ENCODE peak calls at places on chromosomes 13 and 19, in four cellular contexts. One of them, this sample, is unnamed.

GRCh38 chr13:52665325-52665724 is 12.7 kb downstream of the SUGT1 start:
- DNase-seq in HepG2: peak; percentile 15
- DNase-seq in H1: no peak
- DNase-seq in A549: peak; percentile 10
- DNase-seq in this sample: no peak

GRCh38 chr13:23701191-23701590 is 131.0 kb downstream of the TNFRSF19 start:
- DNase-seq in HepG2: no peak
- DNase-seq in H1: no peak
- DNase-seq in A549: no peak
- DNase-seq in this sample: no peak

GRCh38 chr13:95234242-95234641 is 67.0 kb downstream of the ABCC4 start:
- DNase-seq in HepG2: no peak
- DNase-seq in H1: no peak
- DNase-seq in A549: no peak
- DNase-seq in this sample: no peak

GRCh38 chr19:6186435-6186834 is 51.0 kb downstream of the ACSBG2 start:
- DNase-seq in HepG2: no peak
- DNase-seq in H1: no peak
- DNase-seq in A549: no peak
- DNase-seq in this sample: no peak

GRCh38 chr19:10565028-10565566 is 713 bp downstream of the KRI1 start:
- DNase-seq in HepG2: no peak
- DNase-seq in H1: no peak
- DNase-seq in A549: peak; percentile 44
- DNase-seq in this sample: peak; percentile 75

GRCh38 chr19:46009530-46010510 is 13.0 kb downstream of the PGLYRP1 start:
- DNase-seq in HepG2: peak; percentile 28
- DNase-seq in H1: no peak
- DNase-seq in A549: peak; percentile 81
- DNase-seq in this sample: peak; percentile 79

GRCh38 chr13:48749699-48750473 is 96.2 kb downstream of the CYSLTR2 start:
- DNase-seq in HepG2: peak; percentile 76
- DNase-seq in H1: peak; percentile 46
- DNase-seq in A549: peak; percentile 90
- DNase-seq in this sample: peak; percentile 31

GRCh38 chr13:41244555-41244954 is 18.8 kb downstream of the MTRF1 start:
- DNase-seq in HepG2: no peak
- DNase-seq in H1: no peak
- DNase-seq in A549: no peak
- DNase-seq in this sample: no peak

GRCh38 chr19:47253467-47253881 is 2.9 kb upstream of the CCDC9 start:
- DNase-seq in HepG2: peak; percentile 60
- DNase-seq in H1: no peak
- DNase-seq in A549: peak; percentile 68
- DNase-seq in this sample: no peak

GRCh38 chr19:49672131-49672919 is 4.7 kb upstream of the PRMT1 start:
- DNase-seq in HepG2: peak; percentile 92
- DNase-seq in H1: peak; percentile 74
- DNase-seq in A549: peak; percentile 87
- DNase-seq in this sample: peak; percentile 91

GRCh38 chr19:5124111-5124855 is 155.4 kb downstream of the KDM4B start:
- DNase-seq in HepG2: no peak
- DNase-seq in H1: no peak
- DNase-seq in A549: no peak
- DNase-seq in this sample: no peak

GRCh38 chr19:36225219-36225892 is 10.4 kb downstream of the ZNF146 start:
- DNase-seq in HepG2: no peak
- DNase-seq in H1: no peak
- DNase-seq in A549: no peak
- DNase-seq in this sample: no peak

GRCh38 chr13:107251321-107251720 is 683.4 kb upstream of the ARGLU1 start:
- DNase-seq in HepG2: no peak
- DNase-seq in H1: no peak
- DNase-seq in A549: no peak
- DNase-seq in this sample: no peak

GRCh38 chr19:30001794-30002193 is 59.8 kb downstream of the URI1 start:
- DNase-seq in HepG2: peak; percentile 3
- DNase-seq in H1: no peak
- DNase-seq in A549: peak; percentile 25
- DNase-seq in this sample: no peak

GRCh38 chr19:41998246-41999020 is 4.4 kb upstream of the ATP1A3 start:
- DNase-seq in HepG2: peak; percentile 17
- DNase-seq in H1: no peak
- DNase-seq in A549: peak; percentile 74
- DNase-seq in this sample: peak; percentile 77

GRCh38 chr19:35430382-35431146 is 17.5 kb upstream of the FFAR2 start:
- DNase-seq in HepG2: no peak
- DNase-seq in H1: no peak
- DNase-seq in A549: no peak
- DNase-seq in this sample: no peak

GRCh38 chr19:46493236-46494114 is 2.2 kb downstream of the PNMA8B start:
- DNase-seq in HepG2: no peak
- DNase-seq in H1: no peak
- DNase-seq in A549: no peak
- DNase-seq in this sample: no peak

GRCh38 chr19:17977488-17977887 is 10.6 kb downstream of the KCNN1 start:
- DNase-seq in HepG2: no peak
- DNase-seq in H1: no peak
- DNase-seq in A549: no peak
- DNase-seq in this sample: no peak

GRCh38 chr13:94261163-94261562 is 218.3 kb downstream of the DCT start:
- DNase-seq in HepG2: no peak
- DNase-seq in H1: no peak
- DNase-seq in A549: no peak
- DNase-seq in this sample: no peak

GRCh38 chr19:3798137-3798536 is 12.0 kb upstream of the MATK start:
- DNase-seq in HepG2: no peak
- DNase-seq in H1: no peak
- DNase-seq in A549: no peak
- DNase-seq in this sample: no peak

GRCh38 chr13:25171517-25172302 is at the start of gene AMER2:
- DNase-seq in HepG2: no peak
- DNase-seq in H1: no peak
- DNase-seq in A549: no peak
- DNase-seq in this sample: no peak

GRCh38 chr19:2624537-2625091 is 77.9 kb downstream of the GNG7 start:
- DNase-seq in HepG2: peak; percentile 48
- DNase-seq in H1: no peak
- DNase-seq in A549: no peak
- DNase-seq in this sample: no peak

GRCh38 chr13:45925151-45925550 is 73.6 kb upstream of the SIAH3 start:
- DNase-seq in HepG2: no peak
- DNase-seq in H1: no peak
- DNase-seq in A549: no peak
- DNase-seq in this sample: peak; percentile 13

DNA sequence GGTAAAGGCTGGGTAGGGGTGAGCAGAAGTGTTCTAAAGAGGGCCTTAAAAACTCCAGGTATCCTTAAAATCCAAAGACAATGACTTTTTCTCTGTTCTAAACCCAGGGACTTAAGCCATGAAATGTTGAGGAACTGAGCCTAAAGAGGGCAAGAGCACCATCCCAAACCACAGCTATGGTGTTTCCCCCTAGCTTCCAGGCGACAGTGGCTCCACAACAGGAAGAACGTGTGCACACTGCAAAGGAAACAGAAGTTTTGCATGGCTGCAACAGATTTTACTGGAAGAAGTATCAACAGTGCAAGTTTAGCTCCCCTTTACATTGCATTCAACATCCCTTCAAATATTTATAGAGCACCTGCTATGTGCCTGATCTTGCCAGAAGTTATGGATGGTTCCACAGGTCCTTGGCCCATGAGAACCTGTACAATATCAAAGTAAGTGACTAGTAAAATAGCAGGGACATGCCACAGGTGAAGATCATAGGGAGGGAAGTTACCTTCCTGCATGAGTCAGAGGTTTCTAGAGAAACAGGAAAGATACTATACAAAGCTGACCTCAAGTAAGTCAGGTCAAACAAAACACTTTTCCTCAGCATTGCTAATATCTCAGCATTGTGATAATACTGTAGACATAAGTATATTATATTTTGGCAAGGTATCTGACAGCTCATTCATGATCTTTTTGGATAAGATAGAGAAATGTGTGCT is 8.4 kb upstream of the KCTD12 start:
- DNase-seq in HepG2: no peak
- DNase-seq in H1: no peak
- DNase-seq in A549: no peak
- DNase-seq in this sample: no peak
- TF ChIP-seq PHF8 in HepG2: no peak
- TF ChIP-seq PHF8 in H1: no peak
- TF ChIP-seq PHF8 in A549: no peak
- TF ChIP-seq PHF8 in this sample: no peak

GRCh38 chr13:26987614-26988013 is 184.0 kb downstream of the USP12 start:
- DNase-seq in HepG2: no peak
- DNase-seq in H1: no peak
- DNase-seq in A549: no peak
- DNase-seq in this sample: no peak
- TF ChIP-seq KDM1A in HepG2: no peak
- TF ChIP-seq KDM1A in H1: no peak
- TF ChIP-seq KDM1A in A549: no peak
- TF ChIP-seq KDM1A in this sample: no peak

DNA sequence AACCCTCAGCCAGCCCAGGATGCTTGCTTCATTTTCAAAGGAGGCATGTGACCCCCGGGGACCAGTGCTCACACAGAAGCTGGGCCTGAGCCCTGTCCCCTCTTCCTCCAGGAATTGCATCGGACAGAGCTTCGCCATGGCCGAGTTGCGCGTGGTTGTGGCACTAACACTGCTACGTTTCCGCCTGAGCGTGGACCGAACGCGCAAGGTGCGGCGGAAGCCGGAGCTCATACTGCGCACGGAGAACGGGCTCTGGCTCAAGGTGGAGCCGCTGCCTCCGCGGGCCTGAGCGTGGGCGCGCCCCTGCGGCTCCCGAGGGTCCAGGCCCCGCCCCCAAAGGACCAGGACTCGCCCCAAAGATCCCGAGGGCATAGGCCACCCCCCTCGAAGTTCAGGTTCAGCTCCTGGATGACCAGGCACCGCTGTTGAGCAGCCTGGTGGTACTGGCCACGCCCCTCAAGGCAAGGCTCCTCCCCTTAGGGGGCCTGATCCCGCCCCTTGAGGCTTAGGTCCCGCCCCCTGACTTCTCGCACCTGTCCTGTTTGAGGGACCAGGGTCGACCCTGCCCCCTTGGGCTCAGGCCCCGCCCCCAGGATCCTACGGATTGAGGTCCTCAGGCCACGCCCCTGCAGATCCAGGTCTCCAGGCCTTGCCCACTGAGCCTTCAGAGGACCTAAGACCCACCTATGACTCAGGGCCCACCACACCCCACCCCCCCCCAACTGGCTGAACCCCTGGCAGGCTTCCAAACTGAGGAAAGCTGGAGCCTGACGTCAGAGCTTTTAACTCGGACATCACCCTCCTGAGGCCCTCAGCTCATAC is 43.1 kb downstream of the CYP4F22 start:
- DNase-seq in HepG2: peak; percentile 38
- DNase-seq in H1: no peak
- DNase-seq in A549: peak; percentile 71
- DNase-seq in this sample: peak; percentile 92
- TF ChIP-seq PHF8 in HepG2: no peak
- TF ChIP-seq PHF8 in H1: no peak
- TF ChIP-seq PHF8 in A549: no peak
- TF ChIP-seq PHF8 in this sample: no peak

GRCh38 chr13:93218583-93218982 is 8.0 kb upstream of the GPC6 start:
- DNase-seq in HepG2: no peak
- DNase-seq in H1: no peak
- DNase-seq in A549: no peak
- DNase-seq in this sample: peak; percentile 5

GRCh38 chr13:93216122-93216521 is 10.5 kb upstream of the GPC6 start:
- DNase-seq in HepG2: no peak
- DNase-seq in H1: peak; percentile 71
- DNase-seq in A549: no peak
- DNase-seq in this sample: no peak

GRCh38 chr13:93220073-93220472 is 6.5 kb upstream of the GPC6 start:
- DNase-seq in HepG2: no peak
- DNase-seq in H1: no peak
- DNase-seq in A549: no peak
- DNase-seq in this sample: peak; percentile 17

DNA sequence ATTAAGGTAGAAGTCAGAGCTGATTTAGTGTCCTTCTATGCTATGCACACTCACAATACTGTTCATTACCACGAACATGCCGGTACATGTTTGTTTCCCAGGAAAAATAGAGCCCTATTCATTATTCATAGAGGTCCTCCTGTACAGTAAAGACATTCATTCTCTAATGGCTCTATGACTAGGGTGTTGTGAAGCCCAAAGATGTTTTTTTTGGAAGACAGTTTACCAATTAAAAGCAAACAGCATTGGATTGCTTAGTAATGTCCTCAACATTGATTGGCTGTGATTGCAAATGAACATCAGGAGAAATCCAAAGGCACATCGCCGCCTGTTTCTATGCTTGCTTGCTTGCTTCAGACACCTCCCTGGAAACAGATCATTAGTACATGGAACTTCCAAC is 8.9 kb upstream of the GPC6 start:
- DNase-seq in HepG2: peak; percentile 32
- DNase-seq in H1: no peak
- DNase-seq in A549: no peak
- DNase-seq in this sample: peak; percentile 18
- TF ChIP-seq KDM1A in HepG2: no peak
- TF ChIP-seq KDM1A in H1: no peak
- TF ChIP-seq KDM1A in A549: no peak
- TF ChIP-seq KDM1A in this sample: no peak

GRCh38 chr19:33085570-33086128 is 4.7 kb downstream of the GPATCH1 start:
- DNase-seq in HepG2: no peak
- DNase-seq in H1: no peak
- DNase-seq in A549: no peak
- DNase-seq in this sample: no peak
- TF ChIP-seq PHF8 in HepG2: no peak
- TF ChIP-seq PHF8 in H1: no peak
- TF ChIP-seq PHF8 in A549: no peak
- TF ChIP-seq PHF8 in this sample: no peak